ENCODE peak calls at places on chromosomes 2 and 18, in four cellular contexts. One of them, this sample, is unnamed.

GRCh38 chr2:110852541-110853263 is 120.3 kb downstream of the ACOXL start:
- DNase-seq in BE2C: no peak
- DNase-seq in activated gamma-delta T cell treated with Interleukin-2 at 50 U/mL for 16 hours: peak; percentile 52
- DNase-seq in Calu3: no peak
- DNase-seq in this sample: no peak

GRCh38 chr18:10995576-10995975 is 153.8 kb downstream of the PIEZO2 start:
- DNase-seq in activated gamma-delta T cell treated with Interleukin-2 at 50 U/mL for 16 hours: no peak
- DNase-seq in BE2C: no peak
- DNase-seq in Calu3: no peak
- DNase-seq in this sample: no peak

GRCh38 chr18:27921904-27922541 is 254.9 kb downstream of the CDH2 start:
- DNase-seq in Calu3: peak; percentile 52
- DNase-seq in activated gamma-delta T cell treated with Interleukin-2 at 50 U/mL for 16 hours: no peak
- DNase-seq in BE2C: no peak
- DNase-seq in this sample: no peak

GRCh38 chr2:53129851-53130250 is 637.8 kb upstream of the CHAC2 start:
- DNase-seq in BE2C: no peak
- DNase-seq in activated gamma-delta T cell treated with Interleukin-2 at 50 U/mL for 16 hours: no peak
- DNase-seq in Calu3: peak; percentile 25
- DNase-seq in this sample: no peak

GRCh38 chr2:110655701-110656100 is 22.2 kb downstream of the BUB1 start:
- DNase-seq in BE2C: no peak
- DNase-seq in activated gamma-delta T cell treated with Interleukin-2 at 50 U/mL for 16 hours: no peak
- DNase-seq in Calu3: no peak
- DNase-seq in this sample: no peak

GRCh38 chr2:231696004-231696367 is 12.3 kb upstream of the PTMA start:
- DNase-seq in activated gamma-delta T cell treated with Interleukin-2 at 50 U/mL for 16 hours: no peak
- DNase-seq in BE2C: no peak
- DNase-seq in Calu3: no peak
- DNase-seq in this sample: no peak

GRCh38 chr2:128252501-128252900 is 66.2 kb downstream of the HS6ST1 start:
- DNase-seq in BE2C: no peak
- DNase-seq in Calu3: no peak
- DNase-seq in activated gamma-delta T cell treated with Interleukin-2 at 50 U/mL for 16 hours: no peak
- DNase-seq in this sample: no peak

GRCh38 chr2:109217362-109218086 is 88.5 kb downstream of the SH3RF3 start:
- DNase-seq in Calu3: no peak
- DNase-seq in activated gamma-delta T cell treated with Interleukin-2 at 50 U/mL for 16 hours: no peak
- DNase-seq in BE2C: no peak
- DNase-seq in this sample: no peak

GRCh38 chr18:5238371-5238758 is 41.3 kb upstream of the AKAIN1 start:
- DNase-seq in BE2C: peak; percentile 25
- DNase-seq in activated gamma-delta T cell treated with Interleukin-2 at 50 U/mL for 16 hours: peak; percentile 42
- DNase-seq in Calu3: peak; percentile 46
- DNase-seq in this sample: peak; percentile 41

GRCh38 chr2:144162652-144163051 is 357.3 kb downstream of the ZEB2 start:
- DNase-seq in Calu3: peak; percentile 53
- DNase-seq in BE2C: no peak
- DNase-seq in activated gamma-delta T cell treated with Interleukin-2 at 50 U/mL for 16 hours: peak; percentile 39
- DNase-seq in this sample: peak; percentile 13

GRCh38 chr2:30208453-30208852 is 22.9 kb upstream of the LBH start:
- DNase-seq in BE2C: peak; percentile 67
- DNase-seq in activated gamma-delta T cell treated with Interleukin-2 at 50 U/mL for 16 hours: no peak
- DNase-seq in Calu3: peak; percentile 56
- DNase-seq in this sample: peak; percentile 45

GRCh38 chr2:239073270-239073669 is 225.4 kb downstream of the TWIST2 start:
- DNase-seq in activated gamma-delta T cell treated with Interleukin-2 at 50 U/mL for 16 hours: no peak
- DNase-seq in BE2C: no peak
- DNase-seq in Calu3: no peak
- DNase-seq in this sample: no peak

GRCh38 chr2:26712486-26713465 is 20.3 kb downstream of the KCNK3 start:
- DNase-seq in activated gamma-delta T cell treated with Interleukin-2 at 50 U/mL for 16 hours: no peak
- DNase-seq in BE2C: peak; percentile 83
- DNase-seq in Calu3: no peak
- DNase-seq in this sample: peak; percentile 97

GRCh38 chr18:21183670-21184069 is 58.4 kb upstream of the GREB1L start:
- DNase-seq in Calu3: peak; percentile 22
- DNase-seq in BE2C: no peak
- DNase-seq in activated gamma-delta T cell treated with Interleukin-2 at 50 U/mL for 16 hours: no peak
- DNase-seq in this sample: no peak

GRCh38 chr18:44342167-44342566 is 338.5 kb upstream of the SETBP1 start:
- DNase-seq in BE2C: no peak
- DNase-seq in Calu3: no peak
- DNase-seq in activated gamma-delta T cell treated with Interleukin-2 at 50 U/mL for 16 hours: no peak
- DNase-seq in this sample: no peak

GRCh38 chr2:190948671-190949070 is 65.3 kb downstream of the STAT1 start:
- DNase-seq in BE2C: peak; percentile 12
- DNase-seq in Calu3: peak; percentile 44
- DNase-seq in activated gamma-delta T cell treated with Interleukin-2 at 50 U/mL for 16 hours: no peak
- DNase-seq in this sample: no peak

GRCh38 chr2:202032841-202033316 is 776 bp upstream of the FZD7 start:
- DNase-seq in Calu3: peak; percentile 65
- DNase-seq in BE2C: peak; percentile 34
- DNase-seq in activated gamma-delta T cell treated with Interleukin-2 at 50 U/mL for 16 hours: peak; percentile 15
- DNase-seq in this sample: no peak

This sample was measured in COR-L47.